ENCODE peak calls at places on chromosomes 11 and 22, in seven cellular contexts. M is Karpas-422, W is PC-3, C is kidney, B is GM23248, J is neural progenitor cell, Y is IMR-90. Q is an unnamed sample.

GRCh38 chr22:36478966-36479365 is 2.5 kb downstream of the TXN2 start:
- DNase-seq in W (no peak), C (no peak), M (no peak), J (no peak), B (no peak), Y (no peak), Q (no peak)

GRCh38 chr11:62788991-62789390 is 1.8 kb downstream of the TMEM179B start:
- DNase-seq in C (peak; percentile 39), Y (no peak), M (no peak), B (no peak), W (no peak), J (no peak), Q (no peak)

GRCh38 chr22:19667872-19668740 is 46.2 kb upstream of the SEPTIN5 start:
- DNase-seq in J (no peak), B (no peak), Y (no peak), M (no peak), C (no peak), W (no peak), Q (no peak)

GRCh38 chr11:121534131-121535093 is 81.6 kb upstream of the SORL1-AS1 start:
- DNase-seq in B (peak; percentile 75), Y (peak; percentile 24), M (peak; percentile 77), W (peak; percentile 62), J (no peak), C (no peak), Q (no peak)

GRCh38 chr11:4071828-4072421 is 22.7 kb upstream of the RRM1 start:
- DNase-seq in M (no peak), W (no peak), C (no peak), J (peak; percentile 58), Y (no peak), B (no peak), Q (no peak)

GRCh38 chr11:34063061-34063795 is 11.7 kb downstream of the CAPRIN1 start:
- DNase-seq in C (no peak), J (no peak), W (no peak), B (peak; percentile 24), Y (peak; percentile 7), M (no peak), Q (no peak)

GRCh38 chr11:11808992-11809583 is 32.7 kb upstream of the USP47 start:
- DNase-seq in C (no peak), J (no peak), B (no peak), M (no peak), W (no peak), Y (no peak), Q (no peak)

GRCh38 chr11:98099371-98099770 is 921.4 kb upstream of the CNTN5 start:
- DNase-seq in B (no peak), C (no peak), M (no peak), J (no peak), Y (no peak), W (no peak), Q (no peak)

GRCh38 chr11:130448416-130449068 is at the start of gene ADAMTS15:
- DNase-seq in B (peak; percentile 83), W (peak; percentile 97), M (no peak), Y (peak; percentile 84), J (peak; percentile 93), C (peak; percentile 96), Q (no peak)

GRCh38 chr22:31960767-31961166 is 16.4 kb downstream of the YWHAH start:
- DNase-seq in C (no peak), Y (no peak), J (peak; percentile 50), W (no peak), M (no peak), B (no peak), Q (no peak)

GRCh38 chr22:30325724-30326703 is 727 bp downstream of the TBC1D10A start:
- DNase-seq in M (peak; percentile 69), J (peak; percentile 12), Y (no peak), C (peak; percentile 81), B (peak; percentile 56), W (no peak), Q (no peak)

GRCh38 chr22:42930810-42931420 is 73.8 kb upstream of the ARFGAP3 start:
- DNase-seq in W (peak; percentile 74), B (peak; percentile 86), Y (peak; percentile 52), M (no peak), J (no peak), C (no peak), Q (no peak)

GRCh38 chr11:60111793-60112192 is 23.3 kb downstream of the MS4A2 start:
- DNase-seq in W (no peak), M (no peak), B (no peak), J (no peak), Y (no peak), C (no peak), Q (no peak)

GRCh38 chr22:42375982-42376381 is 56.2 kb downstream of the NFAM1 start:
- DNase-seq in M (no peak), W (no peak), Y (no peak), B (no peak), C (no peak), J (no peak), Q (no peak)

GRCh38 chr11:128726464-128727139 is 32.7 kb downstream of the FLI1 start:
- DNase-seq in B (peak; percentile 24), W (no peak), M (peak; percentile 78), J (no peak), C (no peak), Y (no peak), Q (no peak)

GRCh38 chr11:65915101-65915820 is 3.6 kb downstream of the C11orf68 start:
- DNase-seq in J (no peak), Y (no peak), C (no peak), B (peak; percentile 55), M (no peak), W (no peak), Q (no peak)

GRCh38 chr22:44304354-44304753 is 8.4 kb downstream of the SHISAL1 start:
- DNase-seq in Y (peak; percentile 47), C (no peak), M (no peak), W (peak; percentile 11), B (peak; percentile 56), J (peak; percentile 51), Q (no peak)

GRCh38 chr11:409600-410471 is 5.0 kb downstream of the SIGIRR start:
- DNase-seq in B (no peak), W (no peak), J (no peak), Y (no peak), C (peak; percentile 71), M (no peak), Q (no peak)

GRCh38 chr22:25903294-25903693 is 161.3 kb downstream of the MYO18B start:
- DNase-seq in Y (no peak), J (peak; percentile 66), C (no peak), M (peak; percentile 76), W (no peak), B (no peak), Q (no peak)

GRCh38 chr22:39556970-39557811 is 13.4 kb upstream of the CACNA1I start:
- DNase-seq in Y (peak; percentile 7), B (peak; percentile 36), J (peak; percentile 75), M (no peak), C (no peak), W (no peak), Q (no peak)

GRCh38 chr11:119450590-119450989 is 27.6 kb upstream of the THY1 start:
- DNase-seq in C (no peak), W (no peak), J (no peak), M (no peak), B (peak; percentile 17), Y (peak; percentile 56), Q (no peak)

GRCh38 chr11:119505861-119506260 is 82.9 kb upstream of the THY1 start:
- DNase-seq in M (no peak), Y (peak; percentile 13), B (no peak), C (no peak), J (no peak), W (no peak), Q (no peak)

GRCh38 chr22:24423519-24424000 is 3.8 kb upstream of the ADORA2A start:
- DNase-seq in M (peak; percentile 85), C (no peak), Y (no peak), J (peak; percentile 81), W (peak; percentile 34), B (peak; percentile 71), Q (no peak)

GRCh38 chr11:103608566-103608965 is 427.9 kb upstream of the DDI1 start:
- DNase-seq in Y (peak; percentile 64), W (peak; percentile 66), J (no peak), B (peak; percentile 73), C (no peak), M (no peak), Q (no peak)

GRCh38 chr11:93287434-93287833 is 43.1 kb upstream of the DEUP1 start:
- DNase-seq in J (no peak), Y (no peak), C (no peak), B (no peak), M (no peak), W (peak; percentile 34), Q (no peak)

GRCh38 chr22:20115691-20116375 is at the start of gene RANBP1:
- DNase-seq in Y (no peak), C (peak; percentile 78), B (no peak), M (no peak), J (peak; percentile 23), W (no peak), Q (no peak)

GRCh38 chr22:37804886-37805857 is 2.6 kb upstream of the GCAT start:
- DNase-seq in C (peak; percentile 96), M (no peak), B (peak; percentile 88), J (peak; percentile 86), Y (peak; percentile 70), W (peak; percentile 83), Q (no peak)
- H3K4me3 ChIP-seq in C (peak overlapping the region; percentile 82), M (no peak overlapping the region), B (peak overlapping the region; percentile 76), J (peak overlapping the region; percentile 81), Y (peak overlapping the region; percentile 52), W (peak overlapping the region; percentile 100), Q (peak overlapping the region; percentile 57)

DNA sequence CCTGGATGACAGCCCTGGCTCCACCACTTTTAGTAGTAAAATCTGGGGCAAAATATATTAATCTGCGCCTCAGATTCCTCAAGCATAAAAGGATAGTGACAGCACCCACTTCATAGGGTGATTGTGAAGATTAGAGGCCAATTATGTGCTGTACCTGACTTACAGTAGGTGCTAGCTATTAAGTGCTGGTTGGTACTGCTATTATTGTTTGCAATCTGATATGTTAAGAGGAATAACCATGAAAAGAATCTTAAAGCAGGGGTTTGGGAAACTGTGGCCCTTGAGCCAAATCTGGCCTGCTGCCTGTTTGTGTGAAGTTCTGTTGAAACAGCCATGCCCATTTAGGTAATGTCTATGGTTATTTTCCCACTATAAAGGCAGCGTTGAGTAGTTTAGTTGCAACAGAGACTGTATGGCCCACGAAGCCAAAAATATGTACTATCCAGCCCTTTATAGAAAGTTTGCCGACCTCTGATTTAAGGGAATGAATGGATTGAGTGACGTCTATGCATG is 44.7 kb upstream of the MN1 start:
- DNase-seq in M (no peak), B (no peak), Y (no peak), W (no peak), J (no peak), C (no peak), Q (no peak)
- H3K4me1 ChIP-seq in M (no peaks in the 10 kb centered on the region), B (peaks cover 14% of the 10 kb centered on the region), Y (peaks cover 19% of the 10 kb centered on the region), W (no peaks in the 10 kb centered on the region), J (peaks cover 24% of the 10 kb centered on the region), C (no peaks in the 10 kb centered on the region), Q (no peaks in the 10 kb centered on the region)

DNA sequence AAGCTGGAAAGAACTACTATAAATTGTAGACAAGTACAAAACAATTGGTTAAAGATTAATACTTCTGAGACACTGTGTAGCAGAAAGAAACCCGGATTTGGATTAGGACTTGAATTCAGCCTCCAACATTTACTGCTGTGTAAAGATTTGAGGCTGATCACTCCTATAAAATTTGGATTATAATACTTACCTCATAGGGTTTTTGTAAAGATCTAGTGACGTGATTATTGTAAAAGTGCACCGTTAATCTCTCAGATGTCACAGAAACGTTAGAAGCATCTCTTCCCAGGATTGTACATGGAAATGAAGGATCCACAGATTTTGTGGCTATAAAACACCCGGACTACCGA is 323 bp upstream of the HIKESHI start:
- DNase-seq in C (no peak), W (no peak), M (no peak), J (no peak), B (no peak), Y (no peak), Q (no peak)
- H3K9ac ChIP-seq in C (no peak overlapping the region), W (peak overlapping the region; percentile 88), M (peak overlapping the region; percentile 75), J (no peak overlapping the region), B (peak overlapping the region; percentile 91), Y (no peak overlapping the region), Q (peak overlapping the region; percentile 90)

GRCh38 chr11:61598383-61598782 is 17.5 kb upstream of the SYT7 start:
- DNase-seq in B (peak; percentile 19), M (no peak), J (no peak), W (no peak), Y (no peak), C (no peak), Q (no peak)
- H3K4me3 ChIP-seq in B (no peak overlapping the region), M (no peak overlapping the region), J (no peak overlapping the region), W (no peak overlapping the region), Y (no peak overlapping the region), C (no peak overlapping the region), Q (no peak overlapping the region)

Q was measured in keratinocyte.